ENCODE peak calls at places on chromosomes 3 and 15, in ten cellular contexts. V is hypothalamus; I is NB4; P is neural crest cell; L is CD4-positive, alpha-beta memory T cell; X is GM03348; D is heart left ventricle; H is glutamatergic neuron; O is CD4-positive, alpha-beta T cell; U is midbrain. Z is an unnamed sample.

GRCh38 chr3:189531271-189531670 is 99.9 kb upstream of the TP63 start:
- DNase-seq in O (no peak), X (no peak), H (no peak), U (no peak), V (no peak), I (no peak), D (no peak), L (no peak), P (no peak), Z (no peak)

GRCh38 chr3:127994011-127994410 is 58.2 kb upstream of the SEC61A1 start:
- DNase-seq in I (no peak), O (no peak), L (no peak), V (no peak), D (no peak), X (no peak), P (no peak), H (no peak), U (no peak), Z (no peak)

GRCh38 chr3:197298341-197298857 is at the start of gene DLG1:
- DNase-seq in H (peak), L (peak), D (peak), V (peak), P (no peak), I (peak), O (peak), X (peak), U (peak), Z (peak)

GRCh38 chr3:126124148-126124868 is 40.4 kb upstream of the SLC41A3 start:
- DNase-seq in X (no peak), I (no peak), D (no peak), O (no peak), P (no peak), U (no peak), L (no peak), V (no peak), H (no peak), Z (no peak)

GRCh38 chr3:11582123-11582968 is 61.4 kb downstream of the VGLL4 start:
- DNase-seq in O (no peak), P (no peak), H (no peak), D (peak), V (peak), U (peak), X (peak), I (no peak), L (no peak), Z (peak)

GRCh38 chr3:29245441-29245840 is 35.4 kb upstream of the RBMS3 start:
- DNase-seq in I (no peak), X (no peak), L (no peak), H (no peak), P (no peak), O (no peak), V (no peak), U (no peak), D (no peak), Z (no peak)

GRCh38 chr3:72275296-72275820 is 490.4 kb upstream of the PROK2 start:
- DNase-seq in V (no peak), X (no peak), O (no peak), P (no peak), L (no peak), I (no peak), D (no peak), H (no peak), U (peak), Z (no peak)

GRCh38 chr3:146067048-146067447 is 93.9 kb downstream of the PLOD2 start:
- DNase-seq in V (no peak), L (no peak), U (no peak), I (no peak), O (no peak), X (peak), P (no peak), D (no peak), H (no peak), Z (no peak)

GRCh38 chr3:121896823-121897222 is 2.6 kb downstream of the SLC15A2 start:
- DNase-seq in D (no peak), X (no peak), V (no peak), I (peak), P (no peak), H (no peak), L (no peak), U (no peak), O (no peak), Z (no peak)

GRCh38 chr15:39315200-39315599 is 265.7 kb upstream of the THBS1 start:
- DNase-seq in V (no peak), O (no peak), U (no peak), D (no peak), H (no peak), P (no peak), X (peak), L (no peak), I (no peak), Z (no peak)

GRCh38 chr15:70319466-70319865 is 221.7 kb upstream of the TLE3 start:
- DNase-seq in X (no peak), P (no peak), L (no peak), H (no peak), D (no peak), V (no peak), O (no peak), U (peak), I (no peak), Z (no peak)

GRCh38 chr3:66609660-66610547 is 109.1 kb upstream of the LRIG1 start:
- DNase-seq in D (no peak), P (no peak), U (no peak), X (no peak), H (no peak), V (peak), L (no peak), O (no peak), I (no peak), Z (peak)

GRCh38 chr3:55620361-55621025 is 133.4 kb upstream of the WNT5A start:
- DNase-seq in L (no peak), H (no peak), X (peak), V (no peak), I (no peak), D (no peak), P (no peak), U (no peak), O (no peak), Z (no peak)

GRCh38 chr15:69044899-69045298 is 30.4 kb downstream of the NOX5 start:
- DNase-seq in U (no peak), V (no peak), H (no peak), D (no peak), P (no peak), L (no peak), I (peak), O (no peak), X (peak), Z (no peak)

GRCh38 chr15:25830844-25831443 is 32.2 kb downstream of the ATP10A start:
- DNase-seq in U (no peak), D (no peak), I (no peak), O (no peak), L (no peak), X (peak), P (no peak), H (no peak), V (no peak), Z (no peak)

GRCh38 chr3:149198611-149199010 is 23.0 kb downstream of the CP start:
- DNase-seq in L (no peak), H (no peak), X (peak), O (no peak), I (no peak), U (no peak), P (no peak), D (no peak), V (no peak), Z (peak)

GRCh38 chr3:124962403-124962940 is 27.9 kb upstream of the MUC13 start:
- DNase-seq in L (no peak), V (no peak), U (no peak), D (no peak), I (peak), O (no peak), X (no peak), P (no peak), H (no peak), Z (no peak)

GRCh38 chr3:10758304-10759037 is 57.6 kb upstream of the SLC6A11 start:
- DNase-seq in O (peak), I (peak), H (peak), X (peak), U (peak), D (peak), V (peak), P (peak), L (peak), Z (peak)

GRCh38 chr3:15722877-15723623 is 74.7 kb downstream of the ANKRD28 start:
- DNase-seq in H (no peak), I (no peak), O (no peak), U (no peak), P (no peak), V (no peak), X (no peak), D (no peak), L (no peak), Z (no peak)

GRCh38 chr3:51024765-51025681 is 350.3 kb downstream of the DOCK3 start:
- DNase-seq in P (no peak), I (peak), O (peak), H (no peak), V (no peak), X (no peak), L (peak), U (no peak), D (peak), Z (peak)

Z was measured in NCI-H1105 treated with DMSO at 0.1 percent for 48 hours.